ENCODE peak calls at places on chromosomes 11 and 22, in four cellular contexts. B, J, Q and X are unnamed samples.

GRCh38 chr11:98358551-98358950 is 662.2 kb upstream of the CNTN5 start:
- DNase-seq in Q (no peak), J (no peak), B (no peak), X (no peak)

GRCh38 chr22:42286205-42286604 is 15.8 kb upstream of the TCF20 start:
- DNase-seq in Q (no peak), J (no peak), B (no peak), X (no peak)

GRCh38 chr11:120882237-120882636 is 141.7 kb upstream of the TBCEL start:
- DNase-seq in B (peak; percentile 29), J (no peak), Q (no peak), X (no peak)

GRCh38 chr11:86459682-86460460 is 85.2 kb downstream of the CCDC81 start:
- DNase-seq in J (no peak), B (peak; percentile 14), Q (peak; percentile 86), X (no peak)

GRCh38 chr11:67178878-67179277 is 59.8 kb downstream of the KDM2A start:
- DNase-seq in Q (no peak), B (no peak), J (no peak), X (no peak)

GRCh38 chr22:50081426-50082196 is 3.6 kb downstream of the MLC1 start:
- DNase-seq in Q (no peak), J (no peak), B (peak; percentile 36), X (no peak)

GRCh38 chr11:121534131-121535093 is 81.6 kb upstream of the SORL1-AS1 start:
- DNase-seq in B (no peak), Q (no peak), J (peak; percentile 47), X (no peak)

GRCh38 chr22:29139965-29140782 is 65.5 kb upstream of the EMID1 start:
- DNase-seq in J (no peak), B (no peak), Q (no peak), X (no peak)

GRCh38 chr11:71452354-71453020 is 516 bp upstream of the NADSYN1 start:
- DNase-seq in B (no peak), J (peak; percentile 47), Q (no peak), X (peak; percentile 63)

GRCh38 chr11:2796508-2797180 is 88.9 kb downstream of the CDKN1C start:
- DNase-seq in J (no peak), Q (no peak), B (no peak), X (no peak)

GRCh38 chr11:120835601-120836228 is 188.2 kb upstream of the TBCEL start:
- DNase-seq in B (no peak), Q (no peak), J (no peak), X (no peak)

GRCh38 chr11:33000181-33000580 is 15.5 kb upstream of the DEPDC7 start:
- DNase-seq in B (no peak), Q (no peak), J (no peak), X (no peak)

GRCh38 chr11:77557553-77557952 is 32.2 kb upstream of the AQP11 start:
- DNase-seq in B (peak; percentile 26), Q (no peak), J (no peak), X (peak; percentile 35)

GRCh38 chr11:833114-833791 is 501 bp downstream of the CD151 start:
- DNase-seq in Q (no peak), J (peak; percentile 22), B (peak; percentile 87), X (peak; percentile 63)

GRCh38 chr11:84922836-84923235 is 704.3 kb downstream of the DLG2 start:
- DNase-seq in J (no peak), B (no peak), Q (no peak), X (peak; percentile 19)

GRCh38 chr11:65471410-65471762 is 27.5 kb upstream of the MALAT1 start:
- DNase-seq in Q (peak; percentile 37), B (peak; percentile 70), J (peak; percentile 24), X (peak; percentile 76)

GRCh38 chr22:42619261-42620063 is 4.8 kb upstream of the POLDIP3 start:
- DNase-seq in Q (no peak), B (no peak), J (no peak), X (no peak)

GRCh38 chr11:121927789-121928188 is 188.2 kb downstream of the BLID start:
- DNase-seq in Q (no peak), B (no peak), J (no peak), X (no peak)

GRCh38 chr11:3073029-3073435 is 15.8 kb upstream of the CARS1 start:
- DNase-seq in Q (no peak), B (no peak), J (no peak), X (no peak)

GRCh38 chr22:32050678-32051515 is 7.8 kb downstream of the SLC5A1 start:
- DNase-seq in B (no peak), Q (peak; percentile 71), J (no peak), X (no peak)

GRCh38 chr11:2077061-2077802 is 62.0 kb downstream of the IGF2 start:
- DNase-seq in B (no peak), Q (peak; percentile 37), J (no peak), X (no peak)

GRCh38 chr11:128720522-128720985 is 26.7 kb downstream of the FLI1 start:
- DNase-seq in Q (no peak), J (no peak), B (no peak), X (no peak)

GRCh38 chr22:42856179-42856864 is 751 bp downstream of the ARFGAP3 start:
- DNase-seq in J (no peak), Q (peak; percentile 7), B (no peak), X (peak; percentile 62)